ENCODE peak calls at places on chromosome 7, in ten cellular contexts. One of them, this sample, is unnamed.

GRCh38 chr7:17297243-17297642 is 1.2 kb upstream of the AHR start:
- DNase-seq in pancreas: no peak
- DNase-seq in colonic mucosa: no peak
- DNase-seq in WERI-Rb-1: no peak
- DNase-seq in uterus: no peak
- DNase-seq in heart left ventricle: no peak
- DNase-seq in WTC11: no peak
- DNase-seq in upper lobe of left lung: no peak
- DNase-seq in fibroblast of mammary gland: no peak
- DNase-seq in Peyer's patch: no peak
- DNase-seq in this sample: no peak

GRCh38 chr7:97871659-97872024 is 566 bp downstream of the ASNS start:
- DNase-seq in pancreas: no peak
- DNase-seq in colonic mucosa: no peak
- DNase-seq in WERI-Rb-1: peak
- DNase-seq in uterus: no peak
- DNase-seq in heart left ventricle: no peak
- DNase-seq in WTC11: peak
- DNase-seq in upper lobe of left lung: no peak
- DNase-seq in fibroblast of mammary gland: no peak
- DNase-seq in Peyer's patch: peak
- DNase-seq in this sample: no peak

GRCh38 chr7:94444808-94445207 is 50.1 kb downstream of the COL1A2 start:
- DNase-seq in pancreas: no peak
- DNase-seq in colonic mucosa: no peak
- DNase-seq in WERI-Rb-1: peak
- DNase-seq in uterus: no peak
- DNase-seq in heart left ventricle: no peak
- DNase-seq in WTC11: no peak
- DNase-seq in upper lobe of left lung: no peak
- DNase-seq in fibroblast of mammary gland: no peak
- DNase-seq in Peyer's patch: no peak
- DNase-seq in this sample: no peak

GRCh38 chr7:80277434-80278427 is 143.1 kb downstream of the GNAI1 start:
- DNase-seq in pancreas: no peak
- DNase-seq in colonic mucosa: no peak
- DNase-seq in WERI-Rb-1: no peak
- DNase-seq in uterus: no peak
- DNase-seq in heart left ventricle: no peak
- DNase-seq in WTC11: no peak
- DNase-seq in upper lobe of left lung: no peak
- DNase-seq in fibroblast of mammary gland: peak
- DNase-seq in Peyer's patch: no peak
- DNase-seq in this sample: no peak

GRCh38 chr7:26649388-26649787 is 215.0 kb downstream of the SKAP2 start:
- DNase-seq in pancreas: no peak
- DNase-seq in colonic mucosa: no peak
- DNase-seq in WERI-Rb-1: no peak
- DNase-seq in uterus: no peak
- DNase-seq in heart left ventricle: no peak
- DNase-seq in WTC11: no peak
- DNase-seq in upper lobe of left lung: no peak
- DNase-seq in fibroblast of mammary gland: no peak
- DNase-seq in Peyer's patch: no peak
- DNase-seq in this sample: no peak

GRCh38 chr7:155190608-155191536 is 106.8 kb upstream of the INSIG1 start:
- DNase-seq in pancreas: no peak
- DNase-seq in colonic mucosa: peak
- DNase-seq in WERI-Rb-1: peak
- DNase-seq in uterus: peak
- DNase-seq in heart left ventricle: no peak
- DNase-seq in WTC11: peak
- DNase-seq in upper lobe of left lung: peak
- DNase-seq in fibroblast of mammary gland: no peak
- DNase-seq in Peyer's patch: peak
- DNase-seq in this sample: no peak

GRCh38 chr7:151382079-151382885 is 27.6 kb downstream of the WDR86 start:
- DNase-seq in pancreas: peak
- DNase-seq in colonic mucosa: no peak
- DNase-seq in WERI-Rb-1: peak
- DNase-seq in uterus: no peak
- DNase-seq in heart left ventricle: no peak
- DNase-seq in WTC11: peak
- DNase-seq in upper lobe of left lung: peak
- DNase-seq in fibroblast of mammary gland: no peak
- DNase-seq in Peyer's patch: no peak
- DNase-seq in this sample: no peak

GRCh38 chr7:24829787-24830186 is 72.5 kb upstream of the GSDME start:
- DNase-seq in pancreas: no peak
- DNase-seq in colonic mucosa: no peak
- DNase-seq in WERI-Rb-1: no peak
- DNase-seq in uterus: no peak
- DNase-seq in heart left ventricle: no peak
- DNase-seq in WTC11: no peak
- DNase-seq in upper lobe of left lung: no peak
- DNase-seq in fibroblast of mammary gland: peak
- DNase-seq in Peyer's patch: no peak
- DNase-seq in this sample: no peak

GRCh38 chr7:12965767-12966166 is 278.3 kb downstream of the ARL4A start:
- DNase-seq in pancreas: no peak
- DNase-seq in colonic mucosa: no peak
- DNase-seq in WERI-Rb-1: no peak
- DNase-seq in uterus: no peak
- DNase-seq in heart left ventricle: no peak
- DNase-seq in WTC11: no peak
- DNase-seq in upper lobe of left lung: no peak
- DNase-seq in fibroblast of mammary gland: no peak
- DNase-seq in Peyer's patch: no peak
- DNase-seq in this sample: no peak

GRCh38 chr7:82221152-82221674 is 222.4 kb downstream of the CACNA2D1 start:
- DNase-seq in pancreas: no peak
- DNase-seq in colonic mucosa: no peak
- DNase-seq in WERI-Rb-1: no peak
- DNase-seq in uterus: no peak
- DNase-seq in heart left ventricle: no peak
- DNase-seq in WTC11: no peak
- DNase-seq in upper lobe of left lung: no peak
- DNase-seq in fibroblast of mammary gland: peak
- DNase-seq in Peyer's patch: no peak
- DNase-seq in this sample: no peak

DNA sequence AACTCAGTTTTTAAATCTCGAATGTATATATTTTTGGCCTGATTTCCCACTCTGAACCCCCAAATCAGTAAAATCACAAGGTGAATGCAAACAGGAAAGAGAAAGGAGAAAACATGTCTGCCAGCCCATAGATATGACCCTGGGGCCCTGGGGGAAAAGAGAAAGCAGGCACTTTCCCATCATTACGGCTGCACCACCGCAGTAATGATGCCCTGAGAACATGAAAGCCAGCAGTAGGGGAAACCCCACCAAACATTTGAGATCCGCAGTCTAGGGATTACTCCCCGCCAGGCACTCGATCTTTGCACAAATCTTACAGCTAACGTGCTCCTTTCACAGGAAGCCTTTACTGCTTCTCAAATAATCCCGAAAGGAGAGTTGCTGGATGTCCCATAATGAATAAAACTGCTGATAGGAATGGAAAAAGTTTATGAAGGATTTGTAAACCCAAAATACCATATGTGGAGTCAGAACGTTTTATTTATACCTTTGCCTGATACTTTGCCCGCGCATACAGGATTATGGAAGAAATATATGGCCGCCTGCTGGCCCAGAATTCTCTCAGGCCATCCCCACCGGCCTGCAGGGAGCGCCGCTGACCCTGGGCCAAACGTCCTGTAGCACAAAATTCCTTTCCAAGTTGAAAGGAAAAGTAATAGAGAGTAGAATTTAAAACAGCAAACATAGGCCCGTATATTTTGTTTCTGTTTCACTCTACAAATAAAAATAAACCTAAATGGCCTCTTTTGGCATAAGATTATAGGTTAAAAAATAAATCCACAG is 180.0 kb upstream of the INHBA start:
- DNase-seq in pancreas: no peak
- DNase-seq in colonic mucosa: no peak
- DNase-seq in WERI-Rb-1: no peak
- DNase-seq in uterus: no peak
- DNase-seq in heart left ventricle: no peak
- DNase-seq in WTC11: no peak
- DNase-seq in upper lobe of left lung: no peak
- DNase-seq in fibroblast of mammary gland: no peak
- DNase-seq in Peyer's patch: no peak
- DNase-seq in this sample: no peak
- TF ChIP-seq CTCF in pancreas: no peak
- TF ChIP-seq CTCF in colonic mucosa: no peak
- TF ChIP-seq CTCF in WERI-Rb-1: no peak
- TF ChIP-seq CTCF in uterus: no peak
- TF ChIP-seq CTCF in heart left ventricle: no peak
- TF ChIP-seq CTCF in WTC11: no peak
- TF ChIP-seq CTCF in upper lobe of left lung: no peak
- TF ChIP-seq CTCF in fibroblast of mammary gland: no peak
- TF ChIP-seq CTCF in Peyer's patch: no peak
- TF ChIP-seq CTCF in this sample: no peak

GRCh38 chr7:40138973-40139372 is 4.2 kb downstream of the SUGCT start:
- DNase-seq in pancreas: no peak
- DNase-seq in colonic mucosa: no peak
- DNase-seq in WERI-Rb-1: no peak
- DNase-seq in uterus: no peak
- DNase-seq in heart left ventricle: no peak
- DNase-seq in WTC11: no peak
- DNase-seq in upper lobe of left lung: no peak
- DNase-seq in fibroblast of mammary gland: no peak
- DNase-seq in Peyer's patch: no peak
- DNase-seq in this sample: no peak

GRCh38 chr7:40133561-40134427 is 628 bp downstream of the MPLKIP start:
- DNase-seq in pancreas: no peak
- DNase-seq in colonic mucosa: no peak
- DNase-seq in WERI-Rb-1: no peak
- DNase-seq in uterus: no peak
- DNase-seq in heart left ventricle: no peak
- DNase-seq in WTC11: peak
- DNase-seq in upper lobe of left lung: peak
- DNase-seq in fibroblast of mammary gland: peak
- DNase-seq in Peyer's patch: no peak
- DNase-seq in this sample: no peak

GRCh38 chr7:40137563-40137962 is 2.8 kb downstream of the SUGCT start:
- DNase-seq in pancreas: no peak
- DNase-seq in colonic mucosa: no peak
- DNase-seq in WERI-Rb-1: no peak
- DNase-seq in uterus: no peak
- DNase-seq in heart left ventricle: no peak
- DNase-seq in WTC11: no peak
- DNase-seq in upper lobe of left lung: no peak
- DNase-seq in fibroblast of mammary gland: no peak
- DNase-seq in Peyer's patch: no peak
- DNase-seq in this sample: no peak

DNA sequence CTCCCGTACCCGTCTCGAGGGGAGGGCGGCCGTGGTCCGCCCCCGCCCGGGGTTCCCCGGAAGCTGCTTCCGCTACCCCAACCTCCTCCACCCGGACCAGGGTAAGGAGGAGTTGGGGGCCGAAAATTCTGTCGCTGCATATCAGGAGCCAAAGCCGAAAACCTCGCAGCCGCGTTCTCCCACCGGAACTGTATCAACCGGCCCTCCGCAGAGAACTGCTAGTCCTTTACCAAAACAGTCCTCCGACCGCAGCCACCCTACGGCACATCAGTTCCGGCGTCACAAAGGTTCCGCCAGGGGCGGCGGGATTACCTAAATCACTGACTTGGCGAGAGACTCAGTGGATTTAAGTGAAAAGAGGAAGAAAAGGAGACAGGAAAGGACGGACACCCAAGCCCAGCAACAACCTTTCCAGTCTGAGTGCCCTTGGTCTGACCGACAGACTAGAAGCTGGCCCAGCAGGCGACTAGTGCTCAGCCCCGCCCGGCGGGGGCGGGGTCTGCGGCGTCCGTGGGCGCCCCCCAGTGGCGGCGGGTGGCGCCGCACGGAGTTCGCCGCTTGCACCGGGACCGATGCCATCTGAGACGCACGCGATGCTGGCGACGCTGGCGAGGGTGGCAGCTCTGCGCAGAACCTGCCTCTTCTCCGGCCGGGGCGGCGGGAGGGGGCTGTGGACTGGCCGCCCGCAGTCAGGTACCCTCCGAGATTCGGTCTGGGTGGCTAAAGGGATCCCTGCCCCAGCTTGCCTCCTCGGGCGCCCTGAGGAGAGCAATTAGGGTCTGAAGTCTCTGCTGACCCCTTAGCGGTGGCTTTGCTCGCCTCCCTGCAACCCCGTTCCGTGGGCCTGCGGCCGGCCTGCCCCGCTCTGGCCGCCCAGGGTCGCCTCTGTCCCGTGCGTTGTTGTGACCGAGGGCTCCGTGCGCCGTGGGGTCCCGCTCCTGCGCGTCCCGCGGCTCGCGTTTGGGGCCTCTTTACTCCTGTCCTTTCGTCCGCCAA is at the start of the genes MPLKIP and SUGCT:
- DNase-seq in pancreas: peak
- DNase-seq in colonic mucosa: peak
- DNase-seq in WERI-Rb-1: peak
- DNase-seq in uterus: peak
- DNase-seq in heart left ventricle: peak
- DNase-seq in WTC11: peak
- DNase-seq in upper lobe of left lung: peak
- DNase-seq in fibroblast of mammary gland: peak
- DNase-seq in Peyer's patch: peak
- DNase-seq in this sample: peak
- TF ChIP-seq CTCF in pancreas: peak
- TF ChIP-seq CTCF in colonic mucosa: peak
- TF ChIP-seq CTCF in WERI-Rb-1: peak
- TF ChIP-seq CTCF in uterus: peak
- TF ChIP-seq CTCF in heart left ventricle: peak
- TF ChIP-seq CTCF in WTC11: peak
- TF ChIP-seq CTCF in upper lobe of left lung: peak
- TF ChIP-seq CTCF in fibroblast of mammary gland: peak
- TF ChIP-seq CTCF in Peyer's patch: peak
- TF ChIP-seq CTCF in this sample: peak

GRCh38 chr7:144736880-144737493 is 98.9 kb downstream of the TPK1 start:
- DNase-seq in pancreas: no peak
- DNase-seq in colonic mucosa: no peak
- DNase-seq in WERI-Rb-1: no peak
- DNase-seq in uterus: no peak
- DNase-seq in heart left ventricle: no peak
- DNase-seq in WTC11: no peak
- DNase-seq in upper lobe of left lung: no peak
- DNase-seq in fibroblast of mammary gland: no peak
- DNase-seq in Peyer's patch: no peak
- DNase-seq in this sample: no peak

GRCh38 chr7:144738708-144739314 is 97.0 kb downstream of the TPK1 start:
- DNase-seq in pancreas: no peak
- DNase-seq in colonic mucosa: no peak
- DNase-seq in WERI-Rb-1: peak
- DNase-seq in uterus: no peak
- DNase-seq in heart left ventricle: no peak
- DNase-seq in WTC11: no peak
- DNase-seq in upper lobe of left lung: no peak
- DNase-seq in fibroblast of mammary gland: peak
- DNase-seq in Peyer's patch: no peak
- DNase-seq in this sample: no peak
- TF ChIP-seq CTCF in pancreas: peak
- TF ChIP-seq CTCF in colonic mucosa: peak
- TF ChIP-seq CTCF in WERI-Rb-1: peak
- TF ChIP-seq CTCF in uterus: peak
- TF ChIP-seq CTCF in heart left ventricle: peak
- TF ChIP-seq CTCF in WTC11: peak
- TF ChIP-seq CTCF in upper lobe of left lung: no peak
- TF ChIP-seq CTCF in fibroblast of mammary gland: peak
- TF ChIP-seq CTCF in Peyer's patch: peak
- TF ChIP-seq CTCF in this sample: peak

GRCh38 chr7:142925413-142925812 is 8.1 kb downstream of the TRPV5 start:
- DNase-seq in pancreas: no peak
- DNase-seq in colonic mucosa: no peak
- DNase-seq in WERI-Rb-1: no peak
- DNase-seq in uterus: no peak
- DNase-seq in heart left ventricle: no peak
- DNase-seq in WTC11: peak
- DNase-seq in upper lobe of left lung: no peak
- DNase-seq in fibroblast of mammary gland: no peak
- DNase-seq in Peyer's patch: no peak
- DNase-seq in this sample: no peak
- TF ChIP-seq CTCF in pancreas: no peak
- TF ChIP-seq CTCF in colonic mucosa: no peak
- TF ChIP-seq CTCF in WERI-Rb-1: peak
- TF ChIP-seq CTCF in uterus: no peak
- TF ChIP-seq CTCF in heart left ventricle: no peak
- TF ChIP-seq CTCF in WTC11: peak
- TF ChIP-seq CTCF in upper lobe of left lung: no peak
- TF ChIP-seq CTCF in fibroblast of mammary gland: no peak
- TF ChIP-seq CTCF in Peyer's patch: no peak
- TF ChIP-seq CTCF in this sample: no peak

This sample was measured in breast epithelium.